ENCODE peak calls at places on chromosomes 16 and 17, in seven cellular contexts. K is cerebellum; G is stimulated activated CD8-positive, alpha-beta memory T cell treated with anti-CD3 and anti-CD28 coated beads, Interleukin-4, amount 100 ng/mL, for 4 hours; E is Right ventricle myocardium superior; M is mucosa of descending colon; Z is EL; L is CD8-positive, alpha-beta memory T cell. F is an unnamed sample.

GRCh38 chr17:40440166-40440565 is 3.1 kb upstream of the IGFBP4 start:
- DNase-seq in L (no peak), M (no peak), G (no peak), Z (no peak), E (no peak), K (no peak), F (no peak)

GRCh38 chr17:17672453-17673368 is 8.5 kb upstream of the RAI1 start:
- DNase-seq in Z (peak; percentile 63), E (no peak), G (no peak), K (no peak), M (no peak), L (no peak), F (no peak)

GRCh38 chr16:5584100-5584499 is 486.5 kb upstream of the EEF2KMT start:
- DNase-seq in K (no peak), L (no peak), Z (no peak), E (no peak), G (no peak), M (no peak), F (no peak)

GRCh38 chr17:46875849-46876352 is 24.5 kb downstream of the WNT9B start:
- DNase-seq in L (no peak), Z (no peak), M (no peak), E (no peak), K (no peak), G (no peak), F (no peak)

GRCh38 chr17:17300624-17301568 is 2.3 kb upstream of the NT5M start:
- DNase-seq in Z (peak; percentile 71), E (peak; percentile 61), L (peak; percentile 19), G (no peak), K (no peak), M (peak; percentile 42), F (peak; percentile 66)

GRCh38 chr16:55662641-55663040 is 6.9 kb downstream of the SLC6A2 start:
- DNase-seq in K (no peak), Z (no peak), M (no peak), E (no peak), G (no peak), L (no peak), F (no peak)

GRCh38 chr17:46943218-46943510 is 20.2 kb downstream of the GOSR2 start:
- DNase-seq in M (no peak), G (no peak), Z (no peak), L (no peak), K (no peak), E (no peak), F (no peak)

GRCh38 chr17:45092932-45093430 is 31.9 kb downstream of the NMT1 start:
- DNase-seq in E (peak; percentile 88), G (no peak), M (peak; percentile 54), K (peak; percentile 60), Z (peak; percentile 99), L (no peak), F (peak; percentile 95)

GRCh38 chr17:4465786-4466185 is 32.0 kb downstream of the SPNS3 start:
- DNase-seq in E (no peak), Z (no peak), G (no peak), K (no peak), M (no peak), L (no peak), F (no peak)

GRCh38 chr16:4664538-4665418 is 28.6 kb upstream of the NUDT16L1 start:
- DNase-seq in G (no peak), L (peak; percentile 41), Z (no peak), M (peak; percentile 73), K (no peak), E (peak; percentile 70), F (no peak)

GRCh38 chr17:82858376-82859126 is 18.7 kb upstream of the ZNF750 start:
- DNase-seq in Z (no peak), M (no peak), L (peak; percentile 31), E (no peak), G (no peak), K (no peak), F (no peak)